ENCODE peak calls at places on chromosomes 4 and X, in ten cellular contexts. U is NCI-H1694; Q is activated CD4-positive, alpha-beta T cell treated with anti-CD3 and anti-CD28 coated beads, Interleukin-2, amount 10 ng/mL, durations not matched to agents 7 days and 5 days; M is NCI-H1105; X is AG04449; C is amygdala; S is GM12865; E is ACHN; H is mesothelial cell of epicardium; D is A172. P is an unnamed sample.

GRCh38 chr4:184370711-184371389 is 103.5 kb downstream of the IRF2 start:
- DNase-seq in U (no peak), Q (no peak), M (no peak), X (no peak), C (no peak), S (no peak), E (no peak), H (no peak), D (peak; percentile 14), P (no peak)

GRCh38 chr4:108830509-108831244 is 67.8 kb upstream of the ETNPPL start:
- DNase-seq in U (no peak), Q (peak; percentile 12), M (peak; percentile 34), X (no peak), C (no peak), S (peak; percentile 37), E (no peak), H (peak; percentile 25), D (no peak), P (no peak)

GRCh38 chr4:122894802-122895201 is 27.6 kb downstream of the NUDT6 start:
- DNase-seq in U (no peak), Q (no peak), M (no peak), X (no peak), C (no peak), S (no peak), E (peak; percentile 61), H (no peak), D (no peak), P (no peak)

GRCh38 chr4:88177981-88178632 is 19.7 kb upstream of the ABCG2 start:
- DNase-seq in U (no peak), Q (no peak), M (no peak), X (peak; percentile 45), C (no peak), S (peak; percentile 21), E (peak; percentile 81), H (no peak), D (peak; percentile 79), P (no peak)

GRCh38 chr4:145178740-145179139 is 1.6 kb downstream of the OTUD4 start:
- DNase-seq in U (no peak), Q (peak; percentile 24), M (no peak), X (no peak), C (no peak), S (peak; percentile 50), E (peak; percentile 13), H (no peak), D (no peak), P (no peak)

GRCh38 chrX:81377329-81377728 is 175.4 kb downstream of the SH3BGRL start:
- DNase-seq in U (no peak), Q (no peak), M (no peak), X (no peak), C (no peak), S (peak; percentile 13), E (peak; percentile 15), H (no peak), D (no peak), P (no peak)

GRCh38 chrX:19065535-19065934 is 56.7 kb downstream of the ADGRG2 start:
- DNase-seq in U (no peak), Q (no peak), M (no peak), X (no peak), C (no peak), S (peak; percentile 58), E (no peak), H (no peak), D (no peak), P (no peak)

GRCh38 chrX:40145670-40146470 is 48.1 kb upstream of the BCOR start:
- DNase-seq in U (no peak), Q (no peak), M (no peak), X (no peak), C (no peak), S (no peak), E (no peak), H (no peak), D (no peak), P (no peak)

GRCh38 chrX:153590961-153591956 is 7.7 kb downstream of the CCNQ start:
- DNase-seq in U (peak; percentile 17), Q (no peak), M (no peak), X (no peak), C (no peak), S (no peak), E (no peak), H (no peak), D (no peak), P (no peak)

GRCh38 chrX:114583646-114584433 is at the start of gene HTR2C:
- DNase-seq in U (no peak), Q (no peak), M (no peak), X (no peak), C (no peak), S (no peak), E (no peak), H (no peak), D (no peak), P (no peak)

GRCh38 chrX:14095702-14096101 is 66.0 kb upstream of the GEMIN8 start:
- DNase-seq in U (no peak), Q (peak; percentile 37), M (no peak), X (no peak), C (no peak), S (peak; percentile 57), E (peak; percentile 7), H (no peak), D (peak; percentile 67), P (no peak)

GRCh38 chr4:71541541-71541940 is 202.7 kb downstream of the SLC4A4 start:
- DNase-seq in U (no peak), Q (no peak), M (no peak), X (no peak), C (no peak), S (no peak), E (no peak), H (no peak), D (no peak), P (no peak)

GRCh38 chr4:71209161-71209560 is 129.7 kb upstream of the SLC4A4 start:
- DNase-seq in U (no peak), Q (no peak), M (no peak), X (no peak), C (no peak), S (no peak), E (peak; percentile 61), H (no peak), D (no peak), P (no peak)

GRCh38 chrX:30668581-30668980 is 15.4 kb downstream of the GK start:
- DNase-seq in U (no peak), Q (no peak), M (no peak), X (no peak), C (no peak), S (no peak), E (no peak), H (no peak), D (no peak), P (no peak)

GRCh38 chr4:119521306-119521705 is 107.3 kb downstream of the PDE5A start:
- DNase-seq in U (no peak), Q (no peak), M (no peak), X (no peak), C (no peak), S (no peak), E (no peak), H (no peak), D (no peak), P (no peak)

GRCh38 chr4:119589165-119589564 is 39.4 kb downstream of the PDE5A start:
- DNase-seq in U (no peak), Q (no peak), M (no peak), X (no peak), C (no peak), S (no peak), E (no peak), H (no peak), D (no peak), P (no peak)

GRCh38 chr4:8644966-8645752 is 52.6 kb downstream of the CPZ start:
- DNase-seq in U (no peak), Q (no peak), M (no peak), X (no peak), C (no peak), S (no peak), E (no peak), H (peak; percentile 17), D (no peak), P (no peak)

GRCh38 chr4:75514949-75515612 is 808 bp downstream of the THAP6 start:
- DNase-seq in U (no peak), Q (peak; percentile 34), M (no peak), X (no peak), C (no peak), S (peak; percentile 69), E (no peak), H (no peak), D (no peak), P (no peak)

GRCh38 chr4:53563824-53564223 is 27.5 kb downstream of the LNX1 start:
- DNase-seq in U (no peak), Q (no peak), M (no peak), X (peak; percentile 83), C (peak; percentile 48), S (peak; percentile 61), E (no peak), H (no peak), D (peak; percentile 69), P (no peak)

GRCh38 chr4:55396305-55397023 is 707 bp downstream of the TMEM165 start:
- DNase-seq in U (no peak), Q (peak; percentile 18), M (peak; percentile 25), X (no peak), C (no peak), S (peak; percentile 35), E (peak; percentile 30), H (peak; percentile 23), D (peak; percentile 23), P (no peak)

GRCh38 chrX:154317391-154318000 is 21.9 kb downstream of the TKTL1 start:
- DNase-seq in U (peak; percentile 45), Q (no peak), M (peak; percentile 20), X (no peak), C (no peak), S (no peak), E (peak; percentile 4), H (no peak), D (peak; percentile 10), P (no peak)

GRCh38 chrX:38817004-38817703 is 15.9 kb downstream of the MID1IP1 start:
- DNase-seq in U (no peak), Q (peak; percentile 18), M (no peak), X (no peak), C (no peak), S (no peak), E (no peak), H (no peak), D (peak; percentile 19), P (no peak)

GRCh38 chr4:112704991-112705845 is 68.3 kb downstream of the LARP7 start:
- DNase-seq in U (peak; percentile 7), Q (no peak), M (no peak), X (peak; percentile 12), C (peak; percentile 9), S (no peak), E (peak; percentile 79), H (peak; percentile 47), D (peak; percentile 53), P (no peak)

GRCh38 chr4:145279122-145279960 is 99.0 kb upstream of the OTUD4 start:
- DNase-seq in U (no peak), Q (no peak), M (no peak), X (peak; percentile 82), C (no peak), S (no peak), E (no peak), H (no peak), D (peak; percentile 55), P (no peak)

GRCh38 chr4:143406523-143406922 is 69.8 kb downstream of the GAB1 start:
- DNase-seq in U (no peak), Q (no peak), M (no peak), X (no peak), C (no peak), S (no peak), E (peak; percentile 22), H (no peak), D (no peak), P (no peak)

GRCh38 chr4:114727426-114727825 is 128.8 kb downstream of the UGT8 start:
- DNase-seq in U (no peak), Q (no peak), M (no peak), X (no peak), C (no peak), S (no peak), E (no peak), H (no peak), D (no peak), P (no peak)

GRCh38 chr4:76377922-76378321 is 43.0 kb downstream of the CCDC158 start:
- DNase-seq in U (no peak), Q (peak; percentile 52), M (no peak), X (no peak), C (no peak), S (peak; percentile 64), E (peak; percentile 23), H (no peak), D (peak; percentile 8), P (no peak)

GRCh38 chr4:2698951-2699505 is 57.1 kb downstream of the TNIP2 start:
- DNase-seq in U (no peak), Q (no peak), M (no peak), X (no peak), C (no peak), S (no peak), E (no peak), H (no peak), D (no peak), P (no peak)

P was measured in activated CD8-positive, alpha-beta memory T cell treated with anti-CD3 and anti-CD28 coated beads for 4 hours.